ENCODE peak calls at places on chromosome 12, in six cellular contexts. One of them, this sample, is unnamed.

GRCh38 chr12:57738661-57739237 is at the start of gene AGAP2:
- DNase-seq in substantia nigra: no peak
- DNase-seq in globus pallidus: no peak
- DNase-seq in epithelial cell of prostate: no peak
- DNase-seq in stimulated activated naive CD4-positive, alpha-beta T cell treated with Interleukin-2 at 50 U/mL for 16 hours: no peak
- DNase-seq in stimulated activated CD4-positive, alpha-beta T cell treated with anti-CD3 and anti-CD28 coated beads, Interleukin-2, amount 100 ng/mL, for 24 hours: no peak
- DNase-seq in this sample: no peak

GRCh38 chr12:56029666-56030293 is 8.9 kb downstream of the IKZF4 start:
- DNase-seq in substantia nigra: no peak
- DNase-seq in globus pallidus: no peak
- DNase-seq in epithelial cell of prostate: no peak
- DNase-seq in stimulated activated naive CD4-positive, alpha-beta T cell treated with Interleukin-2 at 50 U/mL for 16 hours: peak
- DNase-seq in stimulated activated CD4-positive, alpha-beta T cell treated with anti-CD3 and anti-CD28 coated beads, Interleukin-2, amount 100 ng/mL, for 24 hours: peak
- DNase-seq in this sample: peak

GRCh38 chr12:130960787-130961186 is 7.1 kb downstream of the ADGRD1 start:
- DNase-seq in substantia nigra: no peak
- DNase-seq in globus pallidus: no peak
- DNase-seq in epithelial cell of prostate: no peak
- DNase-seq in stimulated activated naive CD4-positive, alpha-beta T cell treated with Interleukin-2 at 50 U/mL for 16 hours: no peak
- DNase-seq in stimulated activated CD4-positive, alpha-beta T cell treated with anti-CD3 and anti-CD28 coated beads, Interleukin-2, amount 100 ng/mL, for 24 hours: no peak
- DNase-seq in this sample: no peak

GRCh38 chr12:108079731-108080130 is 49.4 kb upstream of the WSCD2 start:
- DNase-seq in substantia nigra: no peak
- DNase-seq in globus pallidus: no peak
- DNase-seq in epithelial cell of prostate: no peak
- DNase-seq in stimulated activated naive CD4-positive, alpha-beta T cell treated with Interleukin-2 at 50 U/mL for 16 hours: no peak
- DNase-seq in stimulated activated CD4-positive, alpha-beta T cell treated with anti-CD3 and anti-CD28 coated beads, Interleukin-2, amount 100 ng/mL, for 24 hours: no peak
- DNase-seq in this sample: no peak

GRCh38 chr12:108306014-108306501 is 33.1 kb downstream of the CMKLR1 start:
- DNase-seq in substantia nigra: no peak
- DNase-seq in globus pallidus: no peak
- DNase-seq in epithelial cell of prostate: peak
- DNase-seq in stimulated activated naive CD4-positive, alpha-beta T cell treated with Interleukin-2 at 50 U/mL for 16 hours: no peak
- DNase-seq in stimulated activated CD4-positive, alpha-beta T cell treated with anti-CD3 and anti-CD28 coated beads, Interleukin-2, amount 100 ng/mL, for 24 hours: no peak
- DNase-seq in this sample: no peak

GRCh38 chr12:75862692-75863471 is 168.7 kb downstream of the PHLDA1 start:
- DNase-seq in substantia nigra: no peak
- DNase-seq in globus pallidus: no peak
- DNase-seq in epithelial cell of prostate: peak
- DNase-seq in stimulated activated naive CD4-positive, alpha-beta T cell treated with Interleukin-2 at 50 U/mL for 16 hours: no peak
- DNase-seq in stimulated activated CD4-positive, alpha-beta T cell treated with anti-CD3 and anti-CD28 coated beads, Interleukin-2, amount 100 ng/mL, for 24 hours: no peak
- DNase-seq in this sample: no peak

GRCh38 chr12:75759842-75760260 is 248.4 kb upstream of the KRR1 start:
- DNase-seq in substantia nigra: no peak
- DNase-seq in globus pallidus: no peak
- DNase-seq in epithelial cell of prostate: peak
- DNase-seq in stimulated activated naive CD4-positive, alpha-beta T cell treated with Interleukin-2 at 50 U/mL for 16 hours: no peak
- DNase-seq in stimulated activated CD4-positive, alpha-beta T cell treated with anti-CD3 and anti-CD28 coated beads, Interleukin-2, amount 100 ng/mL, for 24 hours: no peak
- DNase-seq in this sample: no peak

GRCh38 chr12:122003646-122004611 is 17.8 kb upstream of the BCL7A start:
- DNase-seq in substantia nigra: no peak
- DNase-seq in globus pallidus: no peak
- DNase-seq in epithelial cell of prostate: no peak
- DNase-seq in stimulated activated naive CD4-positive, alpha-beta T cell treated with Interleukin-2 at 50 U/mL for 16 hours: no peak
- DNase-seq in stimulated activated CD4-positive, alpha-beta T cell treated with anti-CD3 and anti-CD28 coated beads, Interleukin-2, amount 100 ng/mL, for 24 hours: no peak
- DNase-seq in this sample: no peak

GRCh38 chr12:106074706-106075392 is 63.9 kb downstream of the NUAK1 start:
- DNase-seq in substantia nigra: no peak
- DNase-seq in globus pallidus: no peak
- DNase-seq in epithelial cell of prostate: no peak
- DNase-seq in stimulated activated naive CD4-positive, alpha-beta T cell treated with Interleukin-2 at 50 U/mL for 16 hours: no peak
- DNase-seq in stimulated activated CD4-positive, alpha-beta T cell treated with anti-CD3 and anti-CD28 coated beads, Interleukin-2, amount 100 ng/mL, for 24 hours: no peak
- DNase-seq in this sample: no peak

GRCh38 chr12:13784504-13784903 is 196.9 kb downstream of the GRIN2B start:
- DNase-seq in substantia nigra: no peak
- DNase-seq in globus pallidus: no peak
- DNase-seq in epithelial cell of prostate: no peak
- DNase-seq in stimulated activated naive CD4-positive, alpha-beta T cell treated with Interleukin-2 at 50 U/mL for 16 hours: no peak
- DNase-seq in stimulated activated CD4-positive, alpha-beta T cell treated with anti-CD3 and anti-CD28 coated beads, Interleukin-2, amount 100 ng/mL, for 24 hours: no peak
- DNase-seq in this sample: no peak

GRCh38 chr12:51056242-51056641 is 8.1 kb downstream of the LETMD1 start:
- DNase-seq in substantia nigra: no peak
- DNase-seq in globus pallidus: no peak
- DNase-seq in epithelial cell of prostate: peak
- DNase-seq in stimulated activated naive CD4-positive, alpha-beta T cell treated with Interleukin-2 at 50 U/mL for 16 hours: no peak
- DNase-seq in stimulated activated CD4-positive, alpha-beta T cell treated with anti-CD3 and anti-CD28 coated beads, Interleukin-2, amount 100 ng/mL, for 24 hours: no peak
- DNase-seq in this sample: no peak

GRCh38 chr12:54035561-54036377 is 2.9 kb downstream of the HOXC5 start:
- DNase-seq in substantia nigra: no peak
- DNase-seq in globus pallidus: no peak
- DNase-seq in epithelial cell of prostate: no peak
- DNase-seq in stimulated activated naive CD4-positive, alpha-beta T cell treated with Interleukin-2 at 50 U/mL for 16 hours: no peak
- DNase-seq in stimulated activated CD4-positive, alpha-beta T cell treated with anti-CD3 and anti-CD28 coated beads, Interleukin-2, amount 100 ng/mL, for 24 hours: no peak
- DNase-seq in this sample: no peak

GRCh38 chr12:120224304-120225199 is 23.6 kb upstream of the RPLP0 start:
- DNase-seq in substantia nigra: peak
- DNase-seq in globus pallidus: no peak
- DNase-seq in epithelial cell of prostate: no peak
- DNase-seq in stimulated activated naive CD4-positive, alpha-beta T cell treated with Interleukin-2 at 50 U/mL for 16 hours: no peak
- DNase-seq in stimulated activated CD4-positive, alpha-beta T cell treated with anti-CD3 and anti-CD28 coated beads, Interleukin-2, amount 100 ng/mL, for 24 hours: no peak
- DNase-seq in this sample: no peak

GRCh38 chr12:129819391-129819790 is 84.4 kb downstream of the TMEM132D start:
- DNase-seq in substantia nigra: no peak
- DNase-seq in globus pallidus: no peak
- DNase-seq in epithelial cell of prostate: no peak
- DNase-seq in stimulated activated naive CD4-positive, alpha-beta T cell treated with Interleukin-2 at 50 U/mL for 16 hours: no peak
- DNase-seq in stimulated activated CD4-positive, alpha-beta T cell treated with anti-CD3 and anti-CD28 coated beads, Interleukin-2, amount 100 ng/mL, for 24 hours: no peak
- DNase-seq in this sample: no peak

GRCh38 chr12:89845356-89845755 is 136.7 kb upstream of the ATP2B1 start:
- DNase-seq in substantia nigra: no peak
- DNase-seq in globus pallidus: no peak
- DNase-seq in epithelial cell of prostate: no peak
- DNase-seq in stimulated activated naive CD4-positive, alpha-beta T cell treated with Interleukin-2 at 50 U/mL for 16 hours: no peak
- DNase-seq in stimulated activated CD4-positive, alpha-beta T cell treated with anti-CD3 and anti-CD28 coated beads, Interleukin-2, amount 100 ng/mL, for 24 hours: no peak
- DNase-seq in this sample: no peak

GRCh38 chr12:96047621-96048211 is 12.3 kb upstream of the LTA4H start:
- DNase-seq in substantia nigra: no peak
- DNase-seq in globus pallidus: no peak
- DNase-seq in epithelial cell of prostate: peak
- DNase-seq in stimulated activated naive CD4-positive, alpha-beta T cell treated with Interleukin-2 at 50 U/mL for 16 hours: no peak
- DNase-seq in stimulated activated CD4-positive, alpha-beta T cell treated with anti-CD3 and anti-CD28 coated beads, Interleukin-2, amount 100 ng/mL, for 24 hours: no peak
- DNase-seq in this sample: peak

GRCh38 chr12:12612403-12612802 is 727 bp downstream of the CREBL2 start:
- DNase-seq in substantia nigra: no peak
- DNase-seq in globus pallidus: peak
- DNase-seq in epithelial cell of prostate: no peak
- DNase-seq in stimulated activated naive CD4-positive, alpha-beta T cell treated with Interleukin-2 at 50 U/mL for 16 hours: no peak
- DNase-seq in stimulated activated CD4-positive, alpha-beta T cell treated with anti-CD3 and anti-CD28 coated beads, Interleukin-2, amount 100 ng/mL, for 24 hours: peak
- DNase-seq in this sample: peak

GRCh38 chr12:92439397-92439779 is 263.4 kb upstream of the PLEKHG7 start:
- DNase-seq in substantia nigra: no peak
- DNase-seq in globus pallidus: no peak
- DNase-seq in epithelial cell of prostate: peak
- DNase-seq in stimulated activated naive CD4-positive, alpha-beta T cell treated with Interleukin-2 at 50 U/mL for 16 hours: no peak
- DNase-seq in stimulated activated CD4-positive, alpha-beta T cell treated with anti-CD3 and anti-CD28 coated beads, Interleukin-2, amount 100 ng/mL, for 24 hours: no peak
- DNase-seq in this sample: no peak